ENCODE peak calls at places on chromosome 15, in six cellular contexts. One of them, this sample, is unnamed.

GRCh38 chr15:64943512-64944225 is 32.0 kb downstream of the ANKDD1A start:
- DNase-seq in breast epithelium: no peak
- DNase-seq in GM12878: no peak
- DNase-seq in lower lobe of right lung: no peak
- DNase-seq in fibroblast of pulmonary artery: no peak
- DNase-seq in HCT116: no peak
- DNase-seq in this sample: no peak

GRCh38 chr15:23869391-23869790 is 182.3 kb upstream of the NDN start:
- DNase-seq in breast epithelium: no peak
- DNase-seq in GM12878: no peak
- DNase-seq in lower lobe of right lung: peak; percentile 58
- DNase-seq in fibroblast of pulmonary artery: no peak
- DNase-seq in HCT116: no peak
- DNase-seq in this sample: no peak

GRCh38 chr15:72302955-72303354 is 17.0 kb downstream of the CELF6 start:
- DNase-seq in breast epithelium: no peak
- DNase-seq in GM12878: no peak
- DNase-seq in lower lobe of right lung: no peak
- DNase-seq in fibroblast of pulmonary artery: no peak
- DNase-seq in HCT116: no peak
- DNase-seq in this sample: no peak

GRCh38 chr15:77712438-77712837 is 79.7 kb upstream of the LINGO1 start:
- DNase-seq in breast epithelium: no peak
- DNase-seq in GM12878: no peak
- DNase-seq in lower lobe of right lung: no peak
- DNase-seq in fibroblast of pulmonary artery: no peak
- DNase-seq in HCT116: no peak
- DNase-seq in this sample: no peak

GRCh38 chr15:31758126-31758525 is 272.2 kb upstream of the CHRNA7 start:
- DNase-seq in breast epithelium: peak; percentile 56
- DNase-seq in GM12878: peak; percentile 9
- DNase-seq in lower lobe of right lung: peak; percentile 59
- DNase-seq in fibroblast of pulmonary artery: peak; percentile 35
- DNase-seq in HCT116: peak; percentile 16
- DNase-seq in this sample: peak; percentile 45

GRCh38 chr15:34847598-34847997 is 52.2 kb upstream of the ACTC1 start:
- DNase-seq in breast epithelium: no peak
- DNase-seq in GM12878: no peak
- DNase-seq in lower lobe of right lung: no peak
- DNase-seq in fibroblast of pulmonary artery: peak; percentile 47
- DNase-seq in HCT116: no peak
- DNase-seq in this sample: peak; percentile 31

GRCh38 chr15:41936155-41936554 is 36.2 kb downstream of the EHD4 start:
- DNase-seq in breast epithelium: no peak
- DNase-seq in GM12878: no peak
- DNase-seq in lower lobe of right lung: no peak
- DNase-seq in fibroblast of pulmonary artery: no peak
- DNase-seq in HCT116: no peak
- DNase-seq in this sample: no peak

GRCh38 chr15:93997071-93997658 is 234.2 kb upstream of the MCTP2 start:
- DNase-seq in breast epithelium: no peak
- DNase-seq in GM12878: no peak
- DNase-seq in lower lobe of right lung: no peak
- DNase-seq in fibroblast of pulmonary artery: peak; percentile 45
- DNase-seq in HCT116: peak; percentile 7
- DNase-seq in this sample: peak; percentile 35

GRCh38 chr15:70111203-70112017 is 13.7 kb upstream of the TLE3 start:
- DNase-seq in breast epithelium: no peak
- DNase-seq in GM12878: no peak
- DNase-seq in lower lobe of right lung: no peak
- DNase-seq in fibroblast of pulmonary artery: peak; percentile 88
- DNase-seq in HCT116: peak; percentile 67
- DNase-seq in this sample: peak; percentile 93

GRCh38 chr15:41881925-41882688 is 11.7 kb downstream of the SPTBN5 start:
- DNase-seq in breast epithelium: no peak
- DNase-seq in GM12878: no peak
- DNase-seq in lower lobe of right lung: no peak
- DNase-seq in fibroblast of pulmonary artery: peak; percentile 15
- DNase-seq in HCT116: no peak
- DNase-seq in this sample: peak; percentile 46

GRCh38 chr15:59020321-59020720 is 32.9 kb downstream of the RNF111 start:
- DNase-seq in breast epithelium: no peak
- DNase-seq in GM12878: no peak
- DNase-seq in lower lobe of right lung: no peak
- DNase-seq in fibroblast of pulmonary artery: no peak
- DNase-seq in HCT116: no peak
- DNase-seq in this sample: peak; percentile 20

GRCh38 chr15:56532766-56533455 is 68.0 kb upstream of the MNS1 start:
- DNase-seq in breast epithelium: no peak
- DNase-seq in GM12878: no peak
- DNase-seq in lower lobe of right lung: no peak
- DNase-seq in fibroblast of pulmonary artery: no peak
- DNase-seq in HCT116: no peak
- DNase-seq in this sample: no peak

GRCh38 chr15:71359246-71359645 is 244.0 kb downstream of the THSD4 start:
- DNase-seq in breast epithelium: no peak
- DNase-seq in GM12878: no peak
- DNase-seq in lower lobe of right lung: no peak
- DNase-seq in fibroblast of pulmonary artery: no peak
- DNase-seq in HCT116: no peak
- DNase-seq in this sample: no peak

GRCh38 chr15:71114887-71115566 is at the start of gene THSD4:
- DNase-seq in breast epithelium: peak; percentile 76
- DNase-seq in GM12878: no peak
- DNase-seq in lower lobe of right lung: peak; percentile 90
- DNase-seq in fibroblast of pulmonary artery: peak; percentile 76
- DNase-seq in HCT116: no peak
- DNase-seq in this sample: peak; percentile 80

GRCh38 chr15:87877114-87877810 is 379.3 kb downstream of the NTRK3 start:
- DNase-seq in breast epithelium: no peak
- DNase-seq in GM12878: no peak
- DNase-seq in lower lobe of right lung: no peak
- DNase-seq in fibroblast of pulmonary artery: peak; percentile 87
- DNase-seq in HCT116: no peak
- DNase-seq in this sample: peak; percentile 87

GRCh38 chr15:35728176-35728938 is 182.4 kb upstream of the DPH6 start:
- DNase-seq in breast epithelium: no peak
- DNase-seq in GM12878: no peak
- DNase-seq in lower lobe of right lung: no peak
- DNase-seq in fibroblast of pulmonary artery: no peak
- DNase-seq in HCT116: no peak
- DNase-seq in this sample: peak; percentile 28

GRCh38 chr15:58666957-58667356 is 82.5 kb downstream of the ADAM10 start:
- DNase-seq in breast epithelium: no peak
- DNase-seq in GM12878: no peak
- DNase-seq in lower lobe of right lung: no peak
- DNase-seq in fibroblast of pulmonary artery: peak; percentile 52
- DNase-seq in HCT116: no peak
- DNase-seq in this sample: peak; percentile 59

GRCh38 chr15:40441012-40441735 is 421 bp downstream of the BAHD1 start:
- DNase-seq in breast epithelium: no peak
- DNase-seq in GM12878: no peak
- DNase-seq in lower lobe of right lung: peak; percentile 61
- DNase-seq in fibroblast of pulmonary artery: no peak
- DNase-seq in HCT116: no peak
- DNase-seq in this sample: no peak

GRCh38 chr15:71639531-71639930 is 170.8 kb upstream of the NR2E3 start:
- DNase-seq in breast epithelium: no peak
- DNase-seq in GM12878: no peak
- DNase-seq in lower lobe of right lung: no peak
- DNase-seq in fibroblast of pulmonary artery: no peak
- DNase-seq in HCT116: no peak
- DNase-seq in this sample: no peak

GRCh38 chr15:59590027-59590426 is 21.6 kb upstream of the GCNT3 start:
- DNase-seq in breast epithelium: no peak
- DNase-seq in GM12878: peak; percentile 31
- DNase-seq in lower lobe of right lung: no peak
- DNase-seq in fibroblast of pulmonary artery: no peak
- DNase-seq in HCT116: no peak
- DNase-seq in this sample: no peak

GRCh38 chr15:85545757-85546156 is 165.4 kb downstream of the AKAP13 start:
- DNase-seq in breast epithelium: no peak
- DNase-seq in GM12878: no peak
- DNase-seq in lower lobe of right lung: no peak
- DNase-seq in fibroblast of pulmonary artery: peak; percentile 26
- DNase-seq in HCT116: no peak
- DNase-seq in this sample: no peak
- H3K4me3 ChIP-seq in breast epithelium: no peak overlapping the region
- H3K4me3 ChIP-seq in GM12878: no peak overlapping the region
- H3K4me3 ChIP-seq in lower lobe of right lung: peak overlapping the region; percentile 43
- H3K4me3 ChIP-seq in fibroblast of pulmonary artery: no peak overlapping the region
- H3K4me3 ChIP-seq in HCT116: no peak overlapping the region
- H3K4me3 ChIP-seq in this sample: no peak overlapping the region

DNA sequence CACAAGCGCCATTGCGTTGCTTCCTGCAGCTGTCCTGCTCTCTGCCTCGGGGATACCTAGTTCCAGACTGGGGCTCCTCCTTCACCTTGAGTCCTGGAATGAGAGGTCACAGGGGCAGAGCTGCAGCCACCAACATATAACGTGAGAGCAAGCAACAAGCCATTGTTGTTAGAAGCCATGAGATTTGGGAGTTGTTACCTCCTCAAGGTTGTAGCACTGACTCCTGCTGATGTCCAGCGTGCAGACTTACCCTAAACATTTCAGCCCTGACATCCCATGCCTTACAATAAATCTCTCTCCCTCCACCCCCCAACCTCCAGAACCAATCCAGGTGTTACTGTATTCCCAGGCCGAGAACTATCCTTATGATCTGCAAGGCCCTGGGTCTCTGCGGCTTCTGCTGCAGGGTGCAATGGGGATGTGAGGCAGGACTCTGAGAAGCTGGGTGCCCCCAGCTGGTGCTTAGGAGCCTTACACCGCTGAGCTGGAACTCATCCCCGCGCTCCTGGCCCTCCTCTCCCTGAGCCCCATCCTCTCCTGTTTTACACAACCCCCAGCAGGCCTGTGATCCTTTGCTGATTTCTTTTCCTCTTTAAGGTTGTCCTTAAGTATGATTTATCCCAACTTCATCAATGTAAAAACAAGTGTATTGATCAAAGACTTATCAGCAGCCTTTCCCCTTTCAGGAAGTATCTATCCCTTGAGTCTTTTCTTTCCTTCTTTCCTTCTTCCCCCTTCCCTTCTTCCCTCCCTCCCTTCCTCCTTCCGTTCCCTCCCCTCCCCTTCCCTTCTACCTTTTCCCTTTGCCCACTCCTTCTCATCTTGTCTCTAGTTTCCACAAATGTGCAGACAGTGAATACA is 84.2 kb upstream of the ABHD2 start:
- DNase-seq in breast epithelium: no peak
- DNase-seq in GM12878: no peak
- DNase-seq in lower lobe of right lung: no peak
- DNase-seq in fibroblast of pulmonary artery: peak; percentile 74
- DNase-seq in HCT116: no peak
- DNase-seq in this sample: peak; percentile 83
- TF ChIP-seq CTCF in breast epithelium: no peak
- TF ChIP-seq CTCF in GM12878: peak; percentile 41
- TF ChIP-seq CTCF in lower lobe of right lung: peak; percentile 19
- TF ChIP-seq CTCF in fibroblast of pulmonary artery: peak; percentile 67
- TF ChIP-seq CTCF in HCT116: peak; percentile 32
- TF ChIP-seq CTCF in this sample: peak; percentile 79

GRCh38 chr15:98874773-98875172 is 132.8 kb downstream of the PGPEP1L start:
- DNase-seq in breast epithelium: no peak
- DNase-seq in GM12878: no peak
- DNase-seq in lower lobe of right lung: no peak
- DNase-seq in fibroblast of pulmonary artery: no peak
- DNase-seq in HCT116: no peak
- DNase-seq in this sample: peak; percentile 43

GRCh38 chr15:98876461-98877369 is 130.9 kb downstream of the PGPEP1L start:
- DNase-seq in breast epithelium: no peak
- DNase-seq in GM12878: no peak
- DNase-seq in lower lobe of right lung: no peak
- DNase-seq in fibroblast of pulmonary artery: peak; percentile 27
- DNase-seq in HCT116: no peak
- DNase-seq in this sample: no peak

GRCh38 chr15:98874359-98874758 is 133.2 kb downstream of the PGPEP1L start:
- DNase-seq in breast epithelium: no peak
- DNase-seq in GM12878: no peak
- DNase-seq in lower lobe of right lung: no peak
- DNase-seq in fibroblast of pulmonary artery: no peak
- DNase-seq in HCT116: no peak
- DNase-seq in this sample: no peak

GRCh38 chr15:98873441-98874218 is 134.0 kb downstream of the PGPEP1L start:
- DNase-seq in breast epithelium: no peak
- DNase-seq in GM12878: no peak
- DNase-seq in lower lobe of right lung: peak; percentile 61
- DNase-seq in fibroblast of pulmonary artery: peak; percentile 53
- DNase-seq in HCT116: peak; percentile 40
- DNase-seq in this sample: peak; percentile 89

DNA sequence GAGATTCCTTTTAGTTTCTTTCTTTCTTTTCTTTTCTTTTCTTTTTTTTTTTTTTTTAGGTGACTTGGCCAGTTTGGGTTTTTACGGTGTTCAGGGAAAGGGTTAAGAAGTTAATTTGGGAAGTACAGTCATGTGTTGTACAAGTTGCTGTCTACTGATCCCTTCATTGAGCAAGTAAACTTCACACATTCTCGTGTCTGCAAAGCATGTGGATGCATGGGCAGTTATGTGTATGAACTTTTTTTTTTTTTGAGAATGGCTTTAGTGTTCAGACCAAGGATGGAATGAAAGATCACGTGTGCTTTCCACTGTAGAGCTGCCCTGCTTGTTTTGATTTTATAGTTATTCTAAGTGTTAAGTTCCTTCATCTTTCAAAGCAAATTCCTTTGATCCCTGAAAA is 132.3 kb downstream of the PGPEP1L start:
- DNase-seq in breast epithelium: no peak
- DNase-seq in GM12878: no peak
- DNase-seq in lower lobe of right lung: no peak
- DNase-seq in fibroblast of pulmonary artery: no peak
- DNase-seq in HCT116: no peak
- DNase-seq in this sample: peak; percentile 62
- H3K4me3 ChIP-seq in breast epithelium: no peak overlapping the region
- H3K4me3 ChIP-seq in GM12878: no peak overlapping the region
- H3K4me3 ChIP-seq in lower lobe of right lung: no peak overlapping the region
- H3K4me3 ChIP-seq in fibroblast of pulmonary artery: no peak overlapping the region
- H3K4me3 ChIP-seq in HCT116: no peak overlapping the region
- H3K4me3 ChIP-seq in this sample: no peak overlapping the region

GRCh38 chr15:63436872-63437375 is 55.3 kb upstream of the CA12 start:
- DNase-seq in breast epithelium: peak; percentile 85
- DNase-seq in GM12878: no peak
- DNase-seq in lower lobe of right lung: peak; percentile 82
- DNase-seq in fibroblast of pulmonary artery: peak; percentile 89
- DNase-seq in HCT116: no peak
- DNase-seq in this sample: peak; percentile 93
- TF ChIP-seq CTCF in breast epithelium: no peak
- TF ChIP-seq CTCF in GM12878: no peak
- TF ChIP-seq CTCF in lower lobe of right lung: no peak
- TF ChIP-seq CTCF in fibroblast of pulmonary artery: peak; percentile 19
- TF ChIP-seq CTCF in HCT116: no peak
- TF ChIP-seq CTCF in this sample: peak; percentile 31

DNA sequence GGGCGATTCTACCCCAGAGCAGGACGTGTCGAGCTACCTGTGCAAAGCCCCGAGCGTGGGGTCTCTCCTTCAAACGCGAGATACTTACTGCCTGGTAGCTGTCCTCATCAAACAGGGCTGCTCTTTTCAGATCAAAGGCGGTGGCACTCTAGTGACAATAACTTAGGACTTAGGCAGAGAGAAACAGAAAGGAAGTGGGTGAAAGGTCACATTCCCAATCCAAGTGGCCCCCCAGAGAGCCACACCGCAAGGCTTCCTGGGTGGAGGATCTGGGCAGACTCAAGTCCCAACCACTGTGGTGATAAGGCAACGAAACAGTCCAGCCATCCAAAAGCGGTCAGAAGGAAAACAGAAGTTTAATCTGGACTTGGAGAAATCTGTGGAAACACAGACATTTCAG is 227.2 kb downstream of the ADAMTS17 start:
- DNase-seq in breast epithelium: no peak
- DNase-seq in GM12878: no peak
- DNase-seq in lower lobe of right lung: no peak
- DNase-seq in fibroblast of pulmonary artery: peak; percentile 81
- DNase-seq in HCT116: no peak
- DNase-seq in this sample: peak; percentile 63
- H3K4me3 ChIP-seq in breast epithelium: peak overlapping the region; percentile 11
- H3K4me3 ChIP-seq in GM12878: no peak overlapping the region
- H3K4me3 ChIP-seq in lower lobe of right lung: peak overlapping the region; percentile 40
- H3K4me3 ChIP-seq in fibroblast of pulmonary artery: peak overlapping the region; percentile 27
- H3K4me3 ChIP-seq in HCT116: no peak overlapping the region
- H3K4me3 ChIP-seq in this sample: peak overlapping the region; percentile 46